ENCODE peak calls at places on chromosomes 4 and X, in nine cellular contexts. One of them, this sample, is unnamed.

GRCh38 chr4:92305878-92306520 is 2.2 kb downstream of the GRID2 start:
- DNase-seq in activated CD8-positive, alpha-beta T cell treated with anti-CD3 and anti-CD28 coated beads, Interleukin-2, amount 10 ng/mL, durations not matched to agents 7 days and 5 days: no peak
- DNase-seq in posterior cingulate gyrus: peak
- DNase-seq in sciatic nerve: no peak
- DNase-seq in brain microvascular endothelial cell: no peak
- DNase-seq in NCI-H446 treated with DMSO at 0.1 percent for 48 hours: peak
- DNase-seq in MV-4-11: no peak
- DNase-seq in pancreas: no peak
- DNase-seq in NCI-H1694: no peak
- DNase-seq in this sample: no peak

GRCh38 chr4:138639018-138639876 is 376.3 kb upstream of the NOCT start:
- DNase-seq in activated CD8-positive, alpha-beta T cell treated with anti-CD3 and anti-CD28 coated beads, Interleukin-2, amount 10 ng/mL, durations not matched to agents 7 days and 5 days: no peak
- DNase-seq in posterior cingulate gyrus: no peak
- DNase-seq in sciatic nerve: no peak
- DNase-seq in brain microvascular endothelial cell: no peak
- DNase-seq in NCI-H446 treated with DMSO at 0.1 percent for 48 hours: peak
- DNase-seq in MV-4-11: no peak
- DNase-seq in pancreas: no peak
- DNase-seq in NCI-H1694: no peak
- DNase-seq in this sample: no peak

GRCh38 chrX:81414630-81415029 is 212.7 kb downstream of the SH3BGRL start:
- DNase-seq in activated CD8-positive, alpha-beta T cell treated with anti-CD3 and anti-CD28 coated beads, Interleukin-2, amount 10 ng/mL, durations not matched to agents 7 days and 5 days: no peak
- DNase-seq in posterior cingulate gyrus: no peak
- DNase-seq in sciatic nerve: no peak
- DNase-seq in brain microvascular endothelial cell: no peak
- DNase-seq in NCI-H446 treated with DMSO at 0.1 percent for 48 hours: no peak
- DNase-seq in MV-4-11: no peak
- DNase-seq in pancreas: no peak
- DNase-seq in NCI-H1694: no peak
- DNase-seq in this sample: no peak

GRCh38 chr4:24211821-24212220 is 322.0 kb upstream of the PPARGC1A start:
- DNase-seq in activated CD8-positive, alpha-beta T cell treated with anti-CD3 and anti-CD28 coated beads, Interleukin-2, amount 10 ng/mL, durations not matched to agents 7 days and 5 days: no peak
- DNase-seq in posterior cingulate gyrus: no peak
- DNase-seq in sciatic nerve: no peak
- DNase-seq in brain microvascular endothelial cell: peak
- DNase-seq in NCI-H446 treated with DMSO at 0.1 percent for 48 hours: no peak
- DNase-seq in MV-4-11: no peak
- DNase-seq in pancreas: no peak
- DNase-seq in NCI-H1694: no peak
- DNase-seq in this sample: no peak

GRCh38 chr4:151581575-151581974 is 172.6 kb downstream of the FHIP1A start:
- DNase-seq in activated CD8-positive, alpha-beta T cell treated with anti-CD3 and anti-CD28 coated beads, Interleukin-2, amount 10 ng/mL, durations not matched to agents 7 days and 5 days: no peak
- DNase-seq in posterior cingulate gyrus: no peak
- DNase-seq in sciatic nerve: no peak
- DNase-seq in brain microvascular endothelial cell: no peak
- DNase-seq in NCI-H446 treated with DMSO at 0.1 percent for 48 hours: no peak
- DNase-seq in MV-4-11: no peak
- DNase-seq in pancreas: no peak
- DNase-seq in NCI-H1694: no peak
- DNase-seq in this sample: no peak

GRCh38 chrX:96004386-96004785 is 680.3 kb upstream of the DIAPH2 start:
- DNase-seq in activated CD8-positive, alpha-beta T cell treated with anti-CD3 and anti-CD28 coated beads, Interleukin-2, amount 10 ng/mL, durations not matched to agents 7 days and 5 days: no peak
- DNase-seq in posterior cingulate gyrus: no peak
- DNase-seq in sciatic nerve: no peak
- DNase-seq in brain microvascular endothelial cell: peak
- DNase-seq in NCI-H446 treated with DMSO at 0.1 percent for 48 hours: no peak
- DNase-seq in MV-4-11: no peak
- DNase-seq in pancreas: no peak
- DNase-seq in NCI-H1694: no peak
- DNase-seq in this sample: no peak

GRCh38 chr4:26782830-26783202 is 77.8 kb upstream of the STIM2 start:
- DNase-seq in activated CD8-positive, alpha-beta T cell treated with anti-CD3 and anti-CD28 coated beads, Interleukin-2, amount 10 ng/mL, durations not matched to agents 7 days and 5 days: no peak
- DNase-seq in posterior cingulate gyrus: no peak
- DNase-seq in sciatic nerve: no peak
- DNase-seq in brain microvascular endothelial cell: no peak
- DNase-seq in NCI-H446 treated with DMSO at 0.1 percent for 48 hours: no peak
- DNase-seq in MV-4-11: no peak
- DNase-seq in pancreas: no peak
- DNase-seq in NCI-H1694: no peak
- DNase-seq in this sample: no peak

GRCh38 chr4:137267024-137267423 is 265.3 kb downstream of the PCDH18 start:
- DNase-seq in activated CD8-positive, alpha-beta T cell treated with anti-CD3 and anti-CD28 coated beads, Interleukin-2, amount 10 ng/mL, durations not matched to agents 7 days and 5 days: no peak
- DNase-seq in posterior cingulate gyrus: no peak
- DNase-seq in sciatic nerve: no peak
- DNase-seq in brain microvascular endothelial cell: peak
- DNase-seq in NCI-H446 treated with DMSO at 0.1 percent for 48 hours: no peak
- DNase-seq in MV-4-11: no peak
- DNase-seq in pancreas: no peak
- DNase-seq in NCI-H1694: no peak
- DNase-seq in this sample: no peak

GRCh38 chrX:13755254-13755653 is 20.7 kb downstream of the OFD1 start:
- DNase-seq in activated CD8-positive, alpha-beta T cell treated with anti-CD3 and anti-CD28 coated beads, Interleukin-2, amount 10 ng/mL, durations not matched to agents 7 days and 5 days: peak
- DNase-seq in posterior cingulate gyrus: no peak
- DNase-seq in sciatic nerve: no peak
- DNase-seq in brain microvascular endothelial cell: no peak
- DNase-seq in NCI-H446 treated with DMSO at 0.1 percent for 48 hours: no peak
- DNase-seq in MV-4-11: no peak
- DNase-seq in pancreas: no peak
- DNase-seq in NCI-H1694: no peak
- DNase-seq in this sample: no peak

GRCh38 chr4:95181446-95182306 is 367.1 kb downstream of the UNC5C start:
- DNase-seq in activated CD8-positive, alpha-beta T cell treated with anti-CD3 and anti-CD28 coated beads, Interleukin-2, amount 10 ng/mL, durations not matched to agents 7 days and 5 days: no peak
- DNase-seq in posterior cingulate gyrus: no peak
- DNase-seq in sciatic nerve: no peak
- DNase-seq in brain microvascular endothelial cell: peak
- DNase-seq in NCI-H446 treated with DMSO at 0.1 percent for 48 hours: no peak
- DNase-seq in MV-4-11: peak
- DNase-seq in pancreas: no peak
- DNase-seq in NCI-H1694: no peak
- DNase-seq in this sample: no peak

GRCh38 chrX:152946681-152947080 is 47.2 kb downstream of the PNMA5 start:
- DNase-seq in activated CD8-positive, alpha-beta T cell treated with anti-CD3 and anti-CD28 coated beads, Interleukin-2, amount 10 ng/mL, durations not matched to agents 7 days and 5 days: no peak
- DNase-seq in posterior cingulate gyrus: no peak
- DNase-seq in sciatic nerve: no peak
- DNase-seq in brain microvascular endothelial cell: no peak
- DNase-seq in NCI-H446 treated with DMSO at 0.1 percent for 48 hours: no peak
- DNase-seq in MV-4-11: no peak
- DNase-seq in pancreas: no peak
- DNase-seq in NCI-H1694: no peak
- DNase-seq in this sample: no peak

GRCh38 chr4:164959896-164960295 is 17.6 kb downstream of the TRIM61 start:
- DNase-seq in activated CD8-positive, alpha-beta T cell treated with anti-CD3 and anti-CD28 coated beads, Interleukin-2, amount 10 ng/mL, durations not matched to agents 7 days and 5 days: no peak
- DNase-seq in posterior cingulate gyrus: no peak
- DNase-seq in sciatic nerve: no peak
- DNase-seq in brain microvascular endothelial cell: peak
- DNase-seq in NCI-H446 treated with DMSO at 0.1 percent for 48 hours: no peak
- DNase-seq in MV-4-11: no peak
- DNase-seq in pancreas: no peak
- DNase-seq in NCI-H1694: no peak
- DNase-seq in this sample: no peak

GRCh38 chr4:28565434-28565833 is 1704.8 kb downstream of the STIM2 start:
- DNase-seq in activated CD8-positive, alpha-beta T cell treated with anti-CD3 and anti-CD28 coated beads, Interleukin-2, amount 10 ng/mL, durations not matched to agents 7 days and 5 days: no peak
- DNase-seq in posterior cingulate gyrus: no peak
- DNase-seq in sciatic nerve: no peak
- DNase-seq in brain microvascular endothelial cell: no peak
- DNase-seq in NCI-H446 treated with DMSO at 0.1 percent for 48 hours: no peak
- DNase-seq in MV-4-11: no peak
- DNase-seq in pancreas: no peak
- DNase-seq in NCI-H1694: no peak
- DNase-seq in this sample: no peak

GRCh38 chrX:13398073-13398823 is 78.4 kb upstream of the ATXN3L start:
- DNase-seq in activated CD8-positive, alpha-beta T cell treated with anti-CD3 and anti-CD28 coated beads, Interleukin-2, amount 10 ng/mL, durations not matched to agents 7 days and 5 days: no peak
- DNase-seq in posterior cingulate gyrus: no peak
- DNase-seq in sciatic nerve: no peak
- DNase-seq in brain microvascular endothelial cell: peak
- DNase-seq in NCI-H446 treated with DMSO at 0.1 percent for 48 hours: no peak
- DNase-seq in MV-4-11: no peak
- DNase-seq in pancreas: no peak
- DNase-seq in NCI-H1694: no peak
- DNase-seq in this sample: peak

GRCh38 chr4:157803441-157804168 is 369.2 kb downstream of the GASK1B start:
- DNase-seq in activated CD8-positive, alpha-beta T cell treated with anti-CD3 and anti-CD28 coated beads, Interleukin-2, amount 10 ng/mL, durations not matched to agents 7 days and 5 days: no peak
- DNase-seq in posterior cingulate gyrus: no peak
- DNase-seq in sciatic nerve: no peak
- DNase-seq in brain microvascular endothelial cell: no peak
- DNase-seq in NCI-H446 treated with DMSO at 0.1 percent for 48 hours: no peak
- DNase-seq in MV-4-11: no peak
- DNase-seq in pancreas: no peak
- DNase-seq in NCI-H1694: no peak
- DNase-seq in this sample: no peak

GRCh38 chrX:141673946-141674345 is 24.6 kb downstream of the SPANXD start:
- DNase-seq in activated CD8-positive, alpha-beta T cell treated with anti-CD3 and anti-CD28 coated beads, Interleukin-2, amount 10 ng/mL, durations not matched to agents 7 days and 5 days: no peak
- DNase-seq in posterior cingulate gyrus: no peak
- DNase-seq in sciatic nerve: no peak
- DNase-seq in brain microvascular endothelial cell: no peak
- DNase-seq in NCI-H446 treated with DMSO at 0.1 percent for 48 hours: no peak
- DNase-seq in MV-4-11: no peak
- DNase-seq in pancreas: no peak
- DNase-seq in NCI-H1694: no peak
- DNase-seq in this sample: no peak

GRCh38 chr4:145731026-145731425 is 51.1 kb downstream of the C4orf51 start:
- DNase-seq in activated CD8-positive, alpha-beta T cell treated with anti-CD3 and anti-CD28 coated beads, Interleukin-2, amount 10 ng/mL, durations not matched to agents 7 days and 5 days: no peak
- DNase-seq in posterior cingulate gyrus: no peak
- DNase-seq in sciatic nerve: no peak
- DNase-seq in brain microvascular endothelial cell: no peak
- DNase-seq in NCI-H446 treated with DMSO at 0.1 percent for 48 hours: peak
- DNase-seq in MV-4-11: no peak
- DNase-seq in pancreas: no peak
- DNase-seq in NCI-H1694: peak
- DNase-seq in this sample: no peak

GRCh38 chr4:41257257-41257900 is 651 bp downstream of the UCHL1 start:
- DNase-seq in activated CD8-positive, alpha-beta T cell treated with anti-CD3 and anti-CD28 coated beads, Interleukin-2, amount 10 ng/mL, durations not matched to agents 7 days and 5 days: peak
- DNase-seq in posterior cingulate gyrus: peak
- DNase-seq in sciatic nerve: peak
- DNase-seq in brain microvascular endothelial cell: peak
- DNase-seq in NCI-H446 treated with DMSO at 0.1 percent for 48 hours: no peak
- DNase-seq in MV-4-11: no peak
- DNase-seq in pancreas: peak
- DNase-seq in NCI-H1694: peak
- DNase-seq in this sample: no peak

GRCh38 chr4:153528705-153529493 is 62.7 kb downstream of the TMEM131L start:
- DNase-seq in activated CD8-positive, alpha-beta T cell treated with anti-CD3 and anti-CD28 coated beads, Interleukin-2, amount 10 ng/mL, durations not matched to agents 7 days and 5 days: no peak
- DNase-seq in posterior cingulate gyrus: no peak
- DNase-seq in sciatic nerve: no peak
- DNase-seq in brain microvascular endothelial cell: no peak
- DNase-seq in NCI-H446 treated with DMSO at 0.1 percent for 48 hours: no peak
- DNase-seq in MV-4-11: no peak
- DNase-seq in pancreas: no peak
- DNase-seq in NCI-H1694: no peak
- DNase-seq in this sample: no peak

GRCh38 chr4:146202665-146203064 is 11.7 kb upstream of the REELD1 start:
- DNase-seq in activated CD8-positive, alpha-beta T cell treated with anti-CD3 and anti-CD28 coated beads, Interleukin-2, amount 10 ng/mL, durations not matched to agents 7 days and 5 days: no peak
- DNase-seq in posterior cingulate gyrus: no peak
- DNase-seq in sciatic nerve: no peak
- DNase-seq in brain microvascular endothelial cell: no peak
- DNase-seq in NCI-H446 treated with DMSO at 0.1 percent for 48 hours: no peak
- DNase-seq in MV-4-11: no peak
- DNase-seq in pancreas: no peak
- DNase-seq in NCI-H1694: no peak
- DNase-seq in this sample: no peak

This sample was measured in right atrium auricular region.